ENCODE peak calls at places on chromosomes 1 and 21, in ten cellular contexts. One of them, this sample, is unnamed.

GRCh38 chr1:32031578-32032286 is 18.1 kb downstream of the KHDRBS1 start:
- DNase-seq in right atrium auricular region: no peak
- DNase-seq in amniotic stem cell: peak
- DNase-seq in GM12892: no peak
- DNase-seq in activated naive CD8-positive, alpha-beta T cell treated with anti-CD3 and anti-CD28 coated beads, Interleukin-2, amount 50 U/mL, for 24 hours: no peak
- DNase-seq in EL: peak
- DNase-seq in stomach: no peak
- DNase-seq in CD4-positive, CD25-positive, alpha-beta regulatory T cell: no peak
- DNase-seq in M059J: peak
- DNase-seq in GM06990: no peak
- DNase-seq in this sample: peak

GRCh38 chr1:212606734-212607205 is 1.8 kb upstream of the ATF3 start:
- DNase-seq in right atrium auricular region: no peak
- DNase-seq in activated naive CD8-positive, alpha-beta T cell treated with anti-CD3 and anti-CD28 coated beads, Interleukin-2, amount 50 U/mL, for 24 hours: peak
- DNase-seq in GM12892: peak
- DNase-seq in stomach: peak
- DNase-seq in GM06990: no peak
- DNase-seq in CD4-positive, CD25-positive, alpha-beta regulatory T cell: peak
- DNase-seq in M059J: peak
- DNase-seq in amniotic stem cell: no peak
- DNase-seq in EL: no peak
- DNase-seq in this sample: no peak

GRCh38 chr1:32724678-32725594 is 22.4 kb upstream of the SYNC start:
- DNase-seq in right atrium auricular region: peak
- DNase-seq in GM12892: no peak
- DNase-seq in M059J: peak
- DNase-seq in activated naive CD8-positive, alpha-beta T cell treated with anti-CD3 and anti-CD28 coated beads, Interleukin-2, amount 50 U/mL, for 24 hours: no peak
- DNase-seq in stomach: peak
- DNase-seq in CD4-positive, CD25-positive, alpha-beta regulatory T cell: no peak
- DNase-seq in GM06990: no peak
- DNase-seq in amniotic stem cell: peak
- DNase-seq in EL: peak
- DNase-seq in this sample: peak

GRCh38 chr1:31952825-31953220 is 14.7 kb upstream of the PTP4A2 start:
- DNase-seq in activated naive CD8-positive, alpha-beta T cell treated with anti-CD3 and anti-CD28 coated beads, Interleukin-2, amount 50 U/mL, for 24 hours: no peak
- DNase-seq in right atrium auricular region: no peak
- DNase-seq in GM06990: no peak
- DNase-seq in M059J: no peak
- DNase-seq in CD4-positive, CD25-positive, alpha-beta regulatory T cell: no peak
- DNase-seq in stomach: no peak
- DNase-seq in GM12892: no peak
- DNase-seq in amniotic stem cell: no peak
- DNase-seq in EL: no peak
- DNase-seq in this sample: no peak

GRCh38 chr1:194818674-194819073 is 1632.3 kb upstream of the B3GALT2 start:
- DNase-seq in GM06990: no peak
- DNase-seq in M059J: no peak
- DNase-seq in GM12892: no peak
- DNase-seq in EL: no peak
- DNase-seq in activated naive CD8-positive, alpha-beta T cell treated with anti-CD3 and anti-CD28 coated beads, Interleukin-2, amount 50 U/mL, for 24 hours: no peak
- DNase-seq in CD4-positive, CD25-positive, alpha-beta regulatory T cell: no peak
- DNase-seq in right atrium auricular region: no peak
- DNase-seq in stomach: no peak
- DNase-seq in amniotic stem cell: no peak
- DNase-seq in this sample: no peak

GRCh38 chr1:3469104-3469848 is 14.8 kb downstream of the ARHGEF16 start:
- DNase-seq in CD4-positive, CD25-positive, alpha-beta regulatory T cell: no peak
- DNase-seq in M059J: no peak
- DNase-seq in GM12892: no peak
- DNase-seq in activated naive CD8-positive, alpha-beta T cell treated with anti-CD3 and anti-CD28 coated beads, Interleukin-2, amount 50 U/mL, for 24 hours: no peak
- DNase-seq in amniotic stem cell: no peak
- DNase-seq in right atrium auricular region: no peak
- DNase-seq in GM06990: no peak
- DNase-seq in EL: no peak
- DNase-seq in stomach: no peak
- DNase-seq in this sample: no peak

GRCh38 chr1:178953034-178953433 is 72.7 kb upstream of the FAM20B start:
- DNase-seq in CD4-positive, CD25-positive, alpha-beta regulatory T cell: no peak
- DNase-seq in stomach: no peak
- DNase-seq in M059J: no peak
- DNase-seq in EL: no peak
- DNase-seq in activated naive CD8-positive, alpha-beta T cell treated with anti-CD3 and anti-CD28 coated beads, Interleukin-2, amount 50 U/mL, for 24 hours: no peak
- DNase-seq in amniotic stem cell: no peak
- DNase-seq in right atrium auricular region: no peak
- DNase-seq in GM06990: no peak
- DNase-seq in GM12892: no peak
- DNase-seq in this sample: no peak

GRCh38 chr1:204697893-204698292 is 12.4 kb upstream of the LRRN2 start:
- DNase-seq in M059J: no peak
- DNase-seq in GM06990: no peak
- DNase-seq in amniotic stem cell: no peak
- DNase-seq in GM12892: no peak
- DNase-seq in activated naive CD8-positive, alpha-beta T cell treated with anti-CD3 and anti-CD28 coated beads, Interleukin-2, amount 50 U/mL, for 24 hours: no peak
- DNase-seq in CD4-positive, CD25-positive, alpha-beta regulatory T cell: no peak
- DNase-seq in EL: no peak
- DNase-seq in right atrium auricular region: no peak
- DNase-seq in stomach: no peak
- DNase-seq in this sample: no peak

GRCh38 chr21:30717105-30717504 is 1.5 kb downstream of the KRTAP21-3 start:
- DNase-seq in GM12892: no peak
- DNase-seq in M059J: peak
- DNase-seq in CD4-positive, CD25-positive, alpha-beta regulatory T cell: no peak
- DNase-seq in EL: no peak
- DNase-seq in stomach: no peak
- DNase-seq in activated naive CD8-positive, alpha-beta T cell treated with anti-CD3 and anti-CD28 coated beads, Interleukin-2, amount 50 U/mL, for 24 hours: no peak
- DNase-seq in amniotic stem cell: no peak
- DNase-seq in GM06990: no peak
- DNase-seq in right atrium auricular region: no peak
- DNase-seq in this sample: no peak

GRCh38 chr1:29383972-29384371 is 147.7 kb downstream of the PTPRU start:
- DNase-seq in EL: peak
- DNase-seq in amniotic stem cell: no peak
- DNase-seq in CD4-positive, CD25-positive, alpha-beta regulatory T cell: no peak
- DNase-seq in stomach: no peak
- DNase-seq in GM06990: no peak
- DNase-seq in activated naive CD8-positive, alpha-beta T cell treated with anti-CD3 and anti-CD28 coated beads, Interleukin-2, amount 50 U/mL, for 24 hours: no peak
- DNase-seq in right atrium auricular region: peak
- DNase-seq in GM12892: no peak
- DNase-seq in M059J: peak
- DNase-seq in this sample: no peak

GRCh38 chr1:15584489-15585363 is at the start of gene AGMAT:
- DNase-seq in GM12892: peak
- DNase-seq in M059J: peak
- DNase-seq in amniotic stem cell: no peak
- DNase-seq in stomach: peak
- DNase-seq in GM06990: peak
- DNase-seq in CD4-positive, CD25-positive, alpha-beta regulatory T cell: peak
- DNase-seq in activated naive CD8-positive, alpha-beta T cell treated with anti-CD3 and anti-CD28 coated beads, Interleukin-2, amount 50 U/mL, for 24 hours: peak
- DNase-seq in EL: peak
- DNase-seq in right atrium auricular region: no peak
- DNase-seq in this sample: no peak

GRCh38 chr21:43814215-43815106 is 25.1 kb downstream of the RRP1 start:
- DNase-seq in M059J: peak
- DNase-seq in activated naive CD8-positive, alpha-beta T cell treated with anti-CD3 and anti-CD28 coated beads, Interleukin-2, amount 50 U/mL, for 24 hours: no peak
- DNase-seq in CD4-positive, CD25-positive, alpha-beta regulatory T cell: no peak
- DNase-seq in amniotic stem cell: no peak
- DNase-seq in right atrium auricular region: no peak
- DNase-seq in GM06990: no peak
- DNase-seq in stomach: no peak
- DNase-seq in EL: no peak
- DNase-seq in GM12892: no peak
- DNase-seq in this sample: no peak

GRCh38 chr1:179091691-179092165 is 9.9 kb downstream of the TOR3A start:
- DNase-seq in EL: peak
- DNase-seq in right atrium auricular region: peak
- DNase-seq in GM06990: no peak
- DNase-seq in amniotic stem cell: no peak
- DNase-seq in activated naive CD8-positive, alpha-beta T cell treated with anti-CD3 and anti-CD28 coated beads, Interleukin-2, amount 50 U/mL, for 24 hours: no peak
- DNase-seq in stomach: peak
- DNase-seq in GM12892: no peak
- DNase-seq in CD4-positive, CD25-positive, alpha-beta regulatory T cell: no peak
- DNase-seq in M059J: no peak
- DNase-seq in this sample: no peak

GRCh38 chr1:173050865-173051264 is at the start of gene TNFSF18:
- DNase-seq in activated naive CD8-positive, alpha-beta T cell treated with anti-CD3 and anti-CD28 coated beads, Interleukin-2, amount 50 U/mL, for 24 hours: no peak
- DNase-seq in right atrium auricular region: no peak
- DNase-seq in amniotic stem cell: no peak
- DNase-seq in GM06990: no peak
- DNase-seq in stomach: no peak
- DNase-seq in EL: peak
- DNase-seq in GM12892: no peak
- DNase-seq in CD4-positive, CD25-positive, alpha-beta regulatory T cell: no peak
- DNase-seq in M059J: peak
- DNase-seq in this sample: no peak

GRCh38 chr1:238063454-238063853 is 172.7 kb upstream of the ZP4 start:
- DNase-seq in amniotic stem cell: no peak
- DNase-seq in EL: peak
- DNase-seq in right atrium auricular region: no peak
- DNase-seq in GM12892: no peak
- DNase-seq in activated naive CD8-positive, alpha-beta T cell treated with anti-CD3 and anti-CD28 coated beads, Interleukin-2, amount 50 U/mL, for 24 hours: no peak
- DNase-seq in CD4-positive, CD25-positive, alpha-beta regulatory T cell: no peak
- DNase-seq in GM06990: peak
- DNase-seq in stomach: no peak
- DNase-seq in M059J: peak
- DNase-seq in this sample: peak

GRCh38 chr1:203041351-203041932 is 15.2 kb downstream of the PPFIA4 start:
- DNase-seq in amniotic stem cell: no peak
- DNase-seq in CD4-positive, CD25-positive, alpha-beta regulatory T cell: no peak
- DNase-seq in activated naive CD8-positive, alpha-beta T cell treated with anti-CD3 and anti-CD28 coated beads, Interleukin-2, amount 50 U/mL, for 24 hours: no peak
- DNase-seq in stomach: no peak
- DNase-seq in GM12892: no peak
- DNase-seq in GM06990: no peak
- DNase-seq in M059J: no peak
- DNase-seq in EL: no peak
- DNase-seq in right atrium auricular region: no peak
- DNase-seq in this sample: no peak

GRCh38 chr1:149997585-149998262 is 12.8 kb downstream of the OTUD7B start:
- DNase-seq in activated naive CD8-positive, alpha-beta T cell treated with anti-CD3 and anti-CD28 coated beads, Interleukin-2, amount 50 U/mL, for 24 hours: peak
- DNase-seq in EL: no peak
- DNase-seq in right atrium auricular region: no peak
- DNase-seq in GM12892: no peak
- DNase-seq in stomach: no peak
- DNase-seq in GM06990: peak
- DNase-seq in CD4-positive, CD25-positive, alpha-beta regulatory T cell: no peak
- DNase-seq in M059J: no peak
- DNase-seq in amniotic stem cell: no peak
- DNase-seq in this sample: no peak

GRCh38 chr1:183758913-183759312 is 46.0 kb upstream of the RGL1 start:
- DNase-seq in EL: no peak
- DNase-seq in right atrium auricular region: no peak
- DNase-seq in amniotic stem cell: no peak
- DNase-seq in GM06990: no peak
- DNase-seq in stomach: no peak
- DNase-seq in M059J: no peak
- DNase-seq in GM12892: no peak
- DNase-seq in CD4-positive, CD25-positive, alpha-beta regulatory T cell: no peak
- DNase-seq in activated naive CD8-positive, alpha-beta T cell treated with anti-CD3 and anti-CD28 coated beads, Interleukin-2, amount 50 U/mL, for 24 hours: no peak
- DNase-seq in this sample: no peak

GRCh38 chr21:44321846-44322450 is 17.2 kb downstream of the CFAP410 start:
- DNase-seq in EL: no peak
- DNase-seq in M059J: no peak
- DNase-seq in activated naive CD8-positive, alpha-beta T cell treated with anti-CD3 and anti-CD28 coated beads, Interleukin-2, amount 50 U/mL, for 24 hours: no peak
- DNase-seq in amniotic stem cell: no peak
- DNase-seq in stomach: no peak
- DNase-seq in right atrium auricular region: no peak
- DNase-seq in GM06990: no peak
- DNase-seq in CD4-positive, CD25-positive, alpha-beta regulatory T cell: no peak
- DNase-seq in GM12892: no peak
- DNase-seq in this sample: no peak

GRCh38 chr1:113036639-113037321 is 36.2 kb upstream of the LRIG2 start:
- DNase-seq in activated naive CD8-positive, alpha-beta T cell treated with anti-CD3 and anti-CD28 coated beads, Interleukin-2, amount 50 U/mL, for 24 hours: no peak
- DNase-seq in GM06990: peak
- DNase-seq in CD4-positive, CD25-positive, alpha-beta regulatory T cell: no peak
- DNase-seq in EL: peak
- DNase-seq in stomach: no peak
- DNase-seq in M059J: peak
- DNase-seq in GM12892: no peak
- DNase-seq in amniotic stem cell: no peak
- DNase-seq in right atrium auricular region: no peak
- DNase-seq in this sample: no peak

GRCh38 chr1:112877741-112878140 is 78.3 kb downstream of the SLC16A1 start:
- DNase-seq in activated naive CD8-positive, alpha-beta T cell treated with anti-CD3 and anti-CD28 coated beads, Interleukin-2, amount 50 U/mL, for 24 hours: no peak
- DNase-seq in stomach: no peak
- DNase-seq in CD4-positive, CD25-positive, alpha-beta regulatory T cell: no peak
- DNase-seq in right atrium auricular region: no peak
- DNase-seq in amniotic stem cell: no peak
- DNase-seq in GM12892: no peak
- DNase-seq in EL: no peak
- DNase-seq in GM06990: no peak
- DNase-seq in M059J: peak
- DNase-seq in this sample: no peak

GRCh38 chr1:88168126-88168525 is 515.9 kb upstream of the PKN2 start:
- DNase-seq in activated naive CD8-positive, alpha-beta T cell treated with anti-CD3 and anti-CD28 coated beads, Interleukin-2, amount 50 U/mL, for 24 hours: no peak
- DNase-seq in M059J: no peak
- DNase-seq in amniotic stem cell: no peak
- DNase-seq in GM12892: no peak
- DNase-seq in right atrium auricular region: no peak
- DNase-seq in EL: no peak
- DNase-seq in CD4-positive, CD25-positive, alpha-beta regulatory T cell: no peak
- DNase-seq in GM06990: no peak
- DNase-seq in stomach: no peak
- DNase-seq in this sample: no peak

GRCh38 chr1:46719689-46720088 is 775 bp upstream of the EFCAB14 start:
- DNase-seq in M059J: peak
- DNase-seq in amniotic stem cell: no peak
- DNase-seq in GM12892: no peak
- DNase-seq in GM06990: no peak
- DNase-seq in EL: no peak
- DNase-seq in right atrium auricular region: no peak
- DNase-seq in activated naive CD8-positive, alpha-beta T cell treated with anti-CD3 and anti-CD28 coated beads, Interleukin-2, amount 50 U/mL, for 24 hours: no peak
- DNase-seq in stomach: peak
- DNase-seq in CD4-positive, CD25-positive, alpha-beta regulatory T cell: no peak
- DNase-seq in this sample: no peak

GRCh38 chr1:2230781-2231666 is 2.9 kb downstream of the SKI start:
- DNase-seq in GM12892: no peak
- DNase-seq in GM06990: no peak
- DNase-seq in M059J: no peak
- DNase-seq in stomach: no peak
- DNase-seq in activated naive CD8-positive, alpha-beta T cell treated with anti-CD3 and anti-CD28 coated beads, Interleukin-2, amount 50 U/mL, for 24 hours: peak
- DNase-seq in CD4-positive, CD25-positive, alpha-beta regulatory T cell: peak
- DNase-seq in amniotic stem cell: no peak
- DNase-seq in EL: peak
- DNase-seq in right atrium auricular region: no peak
- DNase-seq in this sample: no peak

GRCh38 chr1:225772323-225772768 is 5.3 kb upstream of the SRP9 start:
- DNase-seq in GM06990: no peak
- DNase-seq in right atrium auricular region: peak
- DNase-seq in GM12892: peak
- DNase-seq in CD4-positive, CD25-positive, alpha-beta regulatory T cell: no peak
- DNase-seq in EL: peak
- DNase-seq in M059J: peak
- DNase-seq in activated naive CD8-positive, alpha-beta T cell treated with anti-CD3 and anti-CD28 coated beads, Interleukin-2, amount 50 U/mL, for 24 hours: peak
- DNase-seq in amniotic stem cell: peak
- DNase-seq in stomach: peak
- DNase-seq in this sample: peak

GRCh38 chr1:165063181-165063955 is 293.1 kb downstream of the LMX1A start:
- DNase-seq in amniotic stem cell: no peak
- DNase-seq in GM06990: no peak
- DNase-seq in M059J: no peak
- DNase-seq in EL: no peak
- DNase-seq in activated naive CD8-positive, alpha-beta T cell treated with anti-CD3 and anti-CD28 coated beads, Interleukin-2, amount 50 U/mL, for 24 hours: no peak
- DNase-seq in GM12892: no peak
- DNase-seq in right atrium auricular region: no peak
- DNase-seq in stomach: no peak
- DNase-seq in CD4-positive, CD25-positive, alpha-beta regulatory T cell: no peak
- DNase-seq in this sample: no peak

GRCh38 chr21:25563399-25564116 is 43.7 kb downstream of the MRPL39 start:
- DNase-seq in CD4-positive, CD25-positive, alpha-beta regulatory T cell: peak
- DNase-seq in right atrium auricular region: no peak
- DNase-seq in EL: peak
- DNase-seq in amniotic stem cell: no peak
- DNase-seq in activated naive CD8-positive, alpha-beta T cell treated with anti-CD3 and anti-CD28 coated beads, Interleukin-2, amount 50 U/mL, for 24 hours: peak
- DNase-seq in M059J: peak
- DNase-seq in GM06990: no peak
- DNase-seq in stomach: no peak
- DNase-seq in GM12892: no peak
- DNase-seq in this sample: no peak

GRCh38 chr1:23108918-23109533 is 59.6 kb downstream of the LUZP1 start:
- DNase-seq in M059J: peak
- DNase-seq in activated naive CD8-positive, alpha-beta T cell treated with anti-CD3 and anti-CD28 coated beads, Interleukin-2, amount 50 U/mL, for 24 hours: peak
- DNase-seq in GM12892: no peak
- DNase-seq in right atrium auricular region: no peak
- DNase-seq in amniotic stem cell: no peak
- DNase-seq in stomach: no peak
- DNase-seq in CD4-positive, CD25-positive, alpha-beta regulatory T cell: no peak
- DNase-seq in EL: no peak
- DNase-seq in GM06990: no peak
- DNase-seq in this sample: no peak

This sample was measured in kidney epithelial cell.